ENCODE peak calls at places on chromosome 1, in ten cellular contexts. N is fibroblast of mammary gland, A is adipocyte, S is NCI-H446, P is T-helper 17 cell, I is NCI-H1436, T is small intestine, Q is dermis blood vessel endothelial cell, J is LNCaP clone FGC, B is fibroblast of the conjunctiva. W is an unnamed sample.

GRCh38 chr1:28264897-28265296 is 5.6 kb downstream of the SESN2 start:
- DNase-seq in N (no peak), A (no peak), S (no peak), P (no peak), I (no peak), T (no peak), Q (no peak), J (no peak), B (no peak), W (no peak)

GRCh38 chr1:11069233-11069950 is 9.6 kb upstream of the SRM start:
- DNase-seq in N (no peak), A (no peak), S (no peak), P (no peak), I (no peak), T (no peak), Q (no peak), J (no peak), B (no peak), W (no peak)

GRCh38 chr1:173224280-173224886 is 17.3 kb upstream of the TNFSF4 start:
- DNase-seq in N (no peak), A (no peak), S (no peak), P (no peak), I (no peak), T (no peak), Q (no peak), J (no peak), B (no peak), W (no peak)

GRCh38 chr1:22114083-22115012 is 28.5 kb downstream of the WNT4 start:
- DNase-seq in N (peak; percentile 63), A (no peak), S (no peak), P (no peak), I (no peak), T (no peak), Q (peak; percentile 83), J (no peak), B (peak; percentile 53), W (peak; percentile 69)

GRCh38 chr1:39575191-39576015 is 1.2 kb downstream of the PABPC4 start:
- DNase-seq in N (peak; percentile 82), A (peak; percentile 79), S (no peak), P (peak; percentile 21), I (peak; percentile 3), T (peak; percentile 57), Q (peak; percentile 71), J (no peak), B (no peak), W (peak; percentile 64)

GRCh38 chr1:47388548-47389238 is 27.4 kb upstream of the FOXE3 start:
- DNase-seq in N (peak; percentile 66), A (peak; percentile 86), S (peak; percentile 37), P (no peak), I (peak; percentile 44), T (peak; percentile 75), Q (peak; percentile 80), J (peak; percentile 21), B (peak; percentile 57), W (no peak)

GRCh38 chr1:22711071-22711470 is 432 bp downstream of the EPHB2 start:
- DNase-seq in N (no peak), A (peak; percentile 42), S (no peak), P (no peak), I (no peak), T (no peak), Q (no peak), J (no peak), B (no peak), W (no peak)

GRCh38 chr1:226223157-226223785 is at the start of gene MIXL1:
- DNase-seq in N (no peak), A (peak; percentile 31), S (no peak), P (no peak), I (no peak), T (no peak), Q (peak; percentile 16), J (no peak), B (no peak), W (no peak)

GRCh38 chr1:212700892-212701819 is 1.5 kb upstream of the BATF3 start:
- DNase-seq in N (peak; percentile 52), A (peak; percentile 67), S (no peak), P (no peak), I (no peak), T (no peak), Q (peak; percentile 71), J (no peak), B (peak; percentile 30), W (peak; percentile 42)

GRCh38 chr1:219387211-219387610 is 213.5 kb downstream of the LYPLAL1 start:
- DNase-seq in N (no peak), A (no peak), S (no peak), P (no peak), I (peak; percentile 35), T (no peak), Q (no peak), J (no peak), B (no peak), W (no peak)

GRCh38 chr1:152870831-152871730 is 7.0 kb upstream of the SMCP start:
- DNase-seq in N (peak; percentile 42), A (peak; percentile 7), S (peak; percentile 17), P (no peak), I (peak; percentile 1), T (no peak), Q (peak; percentile 33), J (peak; percentile 17), B (peak; percentile 4), W (no peak)

GRCh38 chr1:232707142-232707541 is 77.2 kb upstream of the SIPA1L2 start:
- DNase-seq in N (no peak), A (no peak), S (no peak), P (no peak), I (no peak), T (no peak), Q (no peak), J (peak; percentile 77), B (no peak), W (no peak)

GRCh38 chr1:169741666-169742394 is 8.0 kb upstream of the SELE start:
- DNase-seq in N (peak; percentile 72), A (peak; percentile 77), S (no peak), P (no peak), I (no peak), T (no peak), Q (no peak), J (no peak), B (peak; percentile 39), W (peak; percentile 55)

GRCh38 chr1:210311726-210312493 is 16.8 kb upstream of the HHAT start:
- DNase-seq in N (peak; percentile 47), A (no peak), S (no peak), P (no peak), I (no peak), T (no peak), Q (no peak), J (no peak), B (no peak), W (no peak)

GRCh38 chr1:199054706-199055105 is 415.9 kb downstream of the PTPRC start:
- DNase-seq in N (peak; percentile 14), A (no peak), S (no peak), P (no peak), I (no peak), T (no peak), Q (no peak), J (no peak), B (no peak), W (no peak)

GRCh38 chr1:17084787-17085186 is 31.0 kb upstream of the SDHB start:
- DNase-seq in N (no peak), A (no peak), S (no peak), P (no peak), I (no peak), T (no peak), Q (no peak), J (no peak), B (no peak), W (no peak)

GRCh38 chr1:179709841-179710329 is 33.2 kb upstream of the FAM163A start:
- DNase-seq in N (peak; percentile 77), A (peak; percentile 22), S (no peak), P (peak; percentile 36), I (peak; percentile 44), T (peak; percentile 15), Q (peak; percentile 95), J (no peak), B (no peak), W (no peak)

GRCh38 chr1:201171063-201172036 is 17.1 kb upstream of the TMEM9 start:
- DNase-seq in N (peak; percentile 58), A (peak; percentile 67), S (no peak), P (peak; percentile 14), I (peak; percentile 69), T (peak; percentile 67), Q (peak; percentile 39), J (no peak), B (no peak), W (peak; percentile 91)

W was measured in upper lobe of left lung.